ENCODE peak calls at places on chromosome 12, in four cellular contexts. I, C, W and F are unnamed samples.

GRCh38 chr12:108964391-108965166 is 56.3 kb downstream of the SVOP start:
- DNase-seq in I (no peak), C (no peak), W (no peak), F (no peak)

GRCh38 chr12:90004319-90005074 is 295.9 kb upstream of the ATP2B1 start:
- DNase-seq in I (peak), C (no peak), W (no peak), F (no peak)

GRCh38 chr12:57591567-57592325 is 754 bp downstream of the PIP4K2C start:
- DNase-seq in I (no peak), C (no peak), W (peak), F (peak)

GRCh38 chr12:120466560-120467315 is 2.8 kb downstream of the SRSF9 start:
- DNase-seq in I (no peak), C (no peak), W (peak), F (no peak)

GRCh38 chr12:9742665-9743064 is 9.8 kb upstream of the CLECL1 start:
- DNase-seq in I (no peak), C (no peak), W (no peak), F (no peak)

GRCh38 chr12:33093534-33093933 is 197.0 kb upstream of the PKP2 start:
- DNase-seq in I (no peak), C (no peak), W (no peak), F (no peak)

GRCh38 chr12:9792961-9793617 is 32.4 kb upstream of the CD69 start:
- DNase-seq in I (no peak), C (no peak), W (peak), F (no peak)

GRCh38 chr12:89756638-89757321 is 48.1 kb upstream of the ATP2B1 start:
- DNase-seq in I (peak), C (no peak), W (peak), F (peak)

GRCh38 chr12:123038486-123038885 is 58.0 kb downstream of the ARL6IP4 start:
- DNase-seq in I (no peak), C (no peak), W (no peak), F (no peak)

GRCh38 chr12:53754196-53754595 is 2.4 kb upstream of the CISTR start:
- DNase-seq in I (no peak), C (no peak), W (no peak), F (no peak)

GRCh38 chr12:2503036-2503435 is 291.7 kb upstream of the FKBP4 start:
- DNase-seq in I (no peak), C (no peak), W (no peak), F (no peak)

GRCh38 chr12:120960657-120961056 is 17.7 kb upstream of the HNF1A start:
- DNase-seq in I (no peak), C (no peak), W (no peak), F (no peak)

GRCh38 chr12:125552223-125552747 is 487.1 kb downstream of the AACS start:
- DNase-seq in I (no peak), C (no peak), W (no peak), F (no peak)

DNA sequence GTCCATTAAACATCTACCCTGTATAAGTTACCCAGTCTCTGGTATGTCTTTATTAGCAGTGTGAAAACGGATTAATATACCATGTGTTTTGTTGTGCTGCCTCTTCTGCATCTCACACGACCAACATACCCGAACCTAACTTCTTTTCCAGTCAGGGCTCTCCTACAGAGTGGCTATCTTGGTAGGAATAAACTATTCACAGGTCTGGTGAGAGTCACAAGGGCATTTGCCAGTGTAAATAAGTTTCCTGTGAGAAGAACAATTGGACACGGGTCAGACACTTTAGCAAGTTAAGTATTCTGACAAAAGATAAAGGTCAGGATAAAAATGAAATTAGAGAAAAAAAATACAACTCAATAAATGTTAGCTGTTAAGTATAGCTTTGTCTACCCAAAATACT is 60.9 kb downstream of the MYF5 start:
- DNase-seq in I (no peak), C (no peak), W (no peak), F (no peak)
- TF ChIP-seq CHD1 in I (no peak), C (no peak), W (no peak), F (no peak)

DNA sequence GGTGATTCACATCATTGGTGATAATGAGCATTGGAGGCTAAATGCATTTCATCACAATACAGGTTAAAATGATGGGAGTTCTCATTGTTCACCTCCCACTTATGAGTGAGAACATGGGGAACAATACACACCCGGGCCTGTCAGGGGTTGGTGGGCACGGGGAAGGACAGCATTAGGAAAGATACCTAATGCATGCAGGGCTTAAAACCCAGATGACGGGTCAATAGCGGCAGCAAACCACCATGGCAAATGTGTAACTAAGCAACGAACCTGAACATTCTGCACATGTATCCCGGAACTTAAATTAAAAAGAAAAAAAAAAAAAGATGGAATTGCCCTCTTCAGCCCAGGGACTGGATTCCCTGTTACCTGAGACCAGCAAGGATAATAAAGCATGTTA is 2.3 kb upstream of the LUM start:
- DNase-seq in I (no peak), C (no peak), W (no peak), F (no peak)
- TF ChIP-seq CHD1 in I (no peak), C (no peak), W (no peak), F (no peak)

DNA sequence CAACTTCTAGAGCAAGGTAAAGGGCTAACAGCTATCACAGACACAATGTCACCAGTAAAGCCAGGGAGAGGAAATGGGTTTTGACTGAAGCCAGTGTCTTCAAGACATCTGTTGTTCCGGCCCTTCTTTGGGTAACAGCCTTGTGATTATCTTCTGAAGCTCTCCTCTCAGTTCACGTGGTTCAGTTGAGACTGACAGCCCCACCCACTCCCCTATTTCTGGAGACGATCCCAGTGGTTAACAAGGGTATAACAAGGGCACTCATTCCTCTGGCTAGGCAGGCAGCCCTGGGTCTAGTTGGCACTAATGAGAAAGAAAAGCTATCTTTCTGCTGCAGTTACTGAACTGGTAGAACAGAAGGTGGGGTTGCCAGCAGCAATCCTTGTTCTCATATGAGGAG is 6.9 kb downstream of the GNPTAB start:
- DNase-seq in I (no peak), C (no peak), W (no peak), F (peak)
- TF ChIP-seq CHD1 in I (no peak), C (no peak), W (no peak), F (no peak)

DNA sequence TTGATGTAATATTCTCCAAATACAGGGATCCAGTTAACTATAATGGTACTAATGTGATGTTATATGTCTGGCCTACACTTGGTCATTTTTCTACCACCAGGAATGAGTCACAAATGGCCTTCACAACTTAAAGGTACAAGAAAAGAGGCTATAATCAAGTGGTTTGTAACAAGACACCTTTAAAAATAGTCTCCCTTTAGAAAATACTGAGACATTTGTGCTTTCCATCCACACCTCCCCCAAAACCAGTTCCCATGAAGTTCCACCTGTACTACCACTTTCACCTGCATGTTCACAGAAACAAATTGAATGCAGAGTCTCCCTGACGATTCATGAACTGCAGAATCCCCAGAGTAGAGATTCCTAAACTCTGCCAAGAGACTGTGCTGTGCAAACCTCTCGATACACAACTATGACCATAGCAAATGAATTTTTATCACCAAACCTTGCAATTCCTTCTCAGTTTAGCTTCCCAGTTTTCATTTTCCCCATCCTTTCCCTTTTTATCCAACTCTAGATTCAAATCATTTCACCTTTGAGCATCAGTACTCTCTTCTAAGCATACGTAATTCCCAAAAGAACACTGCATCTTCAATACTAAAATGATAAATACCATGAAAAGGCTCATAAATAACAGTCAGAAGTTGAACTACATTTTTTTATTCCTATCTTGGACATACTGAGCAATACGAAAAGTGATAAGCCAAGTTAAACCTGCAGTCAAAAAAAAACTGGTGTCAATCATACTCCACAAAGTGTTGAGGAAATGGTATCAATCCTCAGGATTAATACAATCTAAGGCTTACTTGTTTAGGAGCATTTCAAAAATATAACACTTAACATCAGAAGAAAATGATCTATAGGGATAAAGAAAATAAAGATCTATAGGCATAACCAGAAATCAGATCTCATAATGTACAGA is 5.8 kb downstream of the BTG1 start:
- DNase-seq in I (no peak), C (no peak), W (peak), F (no peak)
- TF ChIP-seq CHD1 in I (no peak), C (no peak), W (no peak), F (no peak)

GRCh38 chr12:20443216-20443615 is 74.9 kb downstream of the PDE3A start:
- DNase-seq in I (no peak), C (no peak), W (no peak), F (no peak)
- TF ChIP-seq CHD1 in I (no peak), C (no peak), W (no peak), F (no peak)